ENCODE peak calls at places on chromosomes 3 and 15, in eight cellular contexts. Y is WERI-Rb-1, W is left lung, V is IMR-90, H is A549, S is stomach, K is H9, I is fibroblast of lung. U is an unnamed sample. For H3K9me3, the result is how much of the 10 kb centered on the place peaks cover.

GRCh38 chr3:49841126-49841525 is 15.2 kb downstream of the TRAIP start:
- DNase-seq in Y (peak), W (no peak), V (no peak), H (peak), S (no peak), K (peak), I (peak), U (no peak)

GRCh38 chr3:149702691-149703426 is 45.0 kb upstream of the WWTR1 start:
- DNase-seq in Y (no peak), W (no peak), V (peak), H (no peak), S (no peak), K (no peak), I (peak), U (no peak)

GRCh38 chr15:66733976-66734375 is 31.9 kb downstream of the SMAD6 start:
- DNase-seq in Y (no peak), W (no peak), V (no peak), H (no peak), S (no peak), K (no peak), I (no peak), U (no peak)

GRCh38 chr3:115286529-115287197 is 139.6 kb upstream of the ZBTB20 start:
- DNase-seq in Y (no peak), W (no peak), V (no peak), H (no peak), S (no peak), K (no peak), I (no peak), U (no peak)

GRCh38 chr3:156321934-156322333 is 201.6 kb downstream of the KCNAB1 start:
- DNase-seq in Y (no peak), W (no peak), V (no peak), H (no peak), S (no peak), K (no peak), I (no peak), U (no peak)

GRCh38 chr3:39150803-39151631 is 2.4 kb downstream of the CSRNP1 start:
- DNase-seq in Y (peak), W (no peak), V (peak), H (peak), S (peak), K (peak), I (peak), U (peak)

GRCh38 chr15:39344662-39345141 is 236.2 kb upstream of the THBS1 start:
- DNase-seq in Y (no peak), W (no peak), V (no peak), H (no peak), S (no peak), K (no peak), I (peak), U (no peak)

GRCh38 chr3:106965286-106965685 is 412.0 kb upstream of the CCDC54 start:
- DNase-seq in Y (no peak), W (no peak), V (no peak), H (no peak), S (no peak), K (no peak), I (no peak), U (no peak)

GRCh38 chr3:33940149-33940548 is 141.7 kb downstream of the PDCD6IP start:
- DNase-seq in Y (no peak), W (no peak), V (peak), H (no peak), S (no peak), K (no peak), I (peak), U (no peak)

GRCh38 chr15:85408270-85408746 is 27.9 kb downstream of the AKAP13 start:
- DNase-seq in Y (no peak), W (no peak), V (no peak), H (no peak), S (no peak), K (no peak), I (no peak), U (no peak)

GRCh38 chr15:63338170-63338569 is 43.5 kb downstream of the CA12 start:
- DNase-seq in Y (no peak), W (no peak), V (peak), H (no peak), S (no peak), K (no peak), I (no peak), U (no peak)

GRCh38 chr3:127915115-127915936 is at the start of gene KBTBD12:
- DNase-seq in Y (peak), W (peak), V (no peak), H (no peak), S (peak), K (peak), I (no peak), U (no peak)

GRCh38 chr3:170063691-170064090 is 25.9 kb downstream of the GPR160 start:
- DNase-seq in Y (no peak), W (no peak), V (no peak), H (no peak), S (no peak), K (no peak), I (no peak), U (no peak)

GRCh38 chr3:129060276-129061076 is at the start of gene GP9:
- DNase-seq in Y (no peak), W (no peak), V (no peak), H (no peak), S (no peak), K (no peak), I (no peak), U (no peak)

GRCh38 chr15:38883987-38884386 is 319.4 kb upstream of the RASGRP1 start:
- DNase-seq in Y (no peak), W (no peak), V (peak), H (no peak), S (no peak), K (no peak), I (no peak), U (no peak)

GRCh38 chr3:132629928-132630327 is 29.7 kb downstream of the ACAD11 start:
- DNase-seq in Y (no peak), W (no peak), V (peak), H (no peak), S (no peak), K (no peak), I (peak), U (no peak)

GRCh38 chr15:51775967-51776816 is 24.8 kb downstream of the TMOD2 start:
- DNase-seq in Y (peak), W (no peak), V (peak), H (peak), S (peak), K (peak), I (peak), U (peak)

GRCh38 chr15:80875568-80875967 is 96.4 kb downstream of the CEMIP start:
- DNase-seq in Y (no peak), W (no peak), V (no peak), H (no peak), S (no peak), K (no peak), I (no peak), U (no peak)

GRCh38 chr3:39108309-39108708 is 829 bp downstream of the TTC21A start:
- DNase-seq in Y (no peak), W (no peak), V (no peak), H (no peak), S (no peak), K (peak), I (no peak), U (no peak)

GRCh38 chr3:42491876-42492507 is 10.5 kb upstream of the VIPR1 start:
- DNase-seq in Y (no peak), W (no peak), V (no peak), H (no peak), S (peak), K (peak), I (no peak), U (no peak)

GRCh38 chr3:185337231-185337816 is 25.6 kb upstream of the MAP3K13 start:
- DNase-seq in Y (no peak), W (no peak), V (no peak), H (peak), S (no peak), K (no peak), I (no peak), U (no peak)

GRCh38 chr3:72719137-72719536 is 129.1 kb downstream of the SHQ1 start:
- DNase-seq in Y (no peak), W (no peak), V (no peak), H (no peak), S (no peak), K (no peak), I (no peak), U (no peak)

GRCh38 chr15:76310470-76311070 is 699 bp downstream of the ETFA start:
- DNase-seq in Y (no peak), W (no peak), V (no peak), H (no peak), S (no peak), K (no peak), I (no peak), U (no peak)

GRCh38 chr3:126305427-126305826 is 51.8 kb downstream of the KLF15 start:
- DNase-seq in Y (no peak), W (no peak), V (peak), H (no peak), S (no peak), K (no peak), I (no peak), U (no peak)

GRCh38 chr3:124635169-124635539 is 95.1 kb upstream of the UMPS start:
- DNase-seq in Y (no peak), W (no peak), V (no peak), H (peak), S (no peak), K (no peak), I (no peak), U (no peak)

GRCh38 chr3:94360982-94361381 is 298.1 kb downstream of the NSUN3 start:
- DNase-seq in Y (no peak), W (no peak), V (no peak), H (no peak), S (peak), K (no peak), I (peak), U (no peak)

GRCh38 chr3:4474683-4475490 is 7.8 kb upstream of the SUMF1 start:
- DNase-seq in Y (no peak), W (no peak), V (peak), H (peak), S (no peak), K (no peak), I (peak), U (no peak)

GRCh38 chr15:94910166-94910565 is 678.8 kb downstream of the MCTP2 start:
- DNase-seq in Y (no peak), W (no peak), V (no peak), H (no peak), S (no peak), K (no peak), I (peak), U (no peak)

GRCh38 chr15:99969261-99969960 is 236.2 kb upstream of the LYSMD4 start:
- DNase-seq in Y (no peak), W (no peak), V (no peak), H (no peak), S (no peak), K (no peak), I (no peak), U (no peak)

GRCh38 chr15:38559131-38559530 is 5.5 kb downstream of the RASGRP1 start:
- DNase-seq in Y (no peak), W (no peak), V (no peak), H (no peak), S (no peak), K (no peak), I (no peak), U (no peak)

GRCh38 chr3:52722491-52722890 is 16.6 kb downstream of the SPCS1 start:
- DNase-seq in Y (no peak), W (no peak), V (no peak), H (no peak), S (no peak), K (no peak), I (no peak), U (no peak)

GRCh38 chr3:141367038-141367730 is 1.1 kb upstream of the ZBTB38 start:
- DNase-seq in Y (no peak), W (no peak), V (peak), H (peak), S (no peak), K (no peak), I (peak), U (no peak)

GRCh38 chr15:82312611-82313349 is 36.5 kb downstream of the GOLGA6L10 start:
- DNase-seq in Y (peak), W (no peak), V (peak), H (no peak), S (peak), K (peak), I (peak), U (no peak)

GRCh38 chr3:69201658-69202057 is 79.3 kb upstream of the LMOD3 start:
- DNase-seq in Y (no peak), W (no peak), V (no peak), H (no peak), S (peak), K (no peak), I (no peak), U (no peak)
- TF ChIP-seq CTCF in Y (no peak), W (no peak), V (no peak), H (no peak), S (no peak), K (no peak), I (no peak), U (no peak)

GRCh38 chr15:24676431-24676830 is 856 bp downstream of the NPAP1 start:
- DNase-seq in Y (peak), W (peak), V (no peak), H (no peak), S (no peak), K (peak), I (no peak), U (no peak)
- H3K9me3 ChIP-seq in Y (under half), W (under half), V (under half), H (under half), S (under half), K (under half), I (under half), U (under half)

GRCh38 chr3:151501905-151502615 is 41.2 kb upstream of the IGSF10 start:
- DNase-seq in Y (no peak), W (no peak), V (no peak), H (no peak), S (no peak), K (no peak), I (peak), U (no peak)
- H3K27ac ChIP-seq in Y (no peak), W (peak), V (no peak), H (no peak), S (no peak), K (no peak), I (no peak), U (no peak)

GRCh38 chr3:32004111-32004790 is 22.7 kb downstream of the ZNF860 start:
- DNase-seq in Y (peak), W (no peak), V (no peak), H (peak), S (no peak), K (peak), I (no peak), U (no peak)
- TF ChIP-seq CTCF in Y (peak), W (no peak), V (no peak), H (no peak), S (no peak), K (peak), I (no peak), U (no peak)

U was measured in CD4-positive, alpha-beta T cell.